ENCODE peak calls at places on chromosomes 5 and 9, in five cellular contexts. J, N, V, B and K are unnamed samples.

GRCh38 chr9:114278881-114279570 is 43.9 kb upstream of the ORM1 start:
- DNase-seq in V (no peak), B (no peak), N (peak), J (peak), K (peak)

GRCh38 chr9:137028281-137029057 is 432 bp upstream of the ABCA2 start:
- DNase-seq in B (peak), N (no peak), V (peak), J (peak), K (peak)

GRCh38 chr9:33921967-33922895 is 105.3 kb downstream of the UBE2R2 start:
- DNase-seq in J (peak), V (peak), N (no peak), B (peak), K (peak)

GRCh38 chr9:77156646-77157371 is 20.5 kb upstream of the VPS13A start:
- DNase-seq in B (no peak), J (no peak), V (no peak), N (no peak), K (peak)

GRCh38 chr9:19630762-19631161 is 158.1 kb downstream of the SLC24A2 start:
- DNase-seq in V (no peak), J (no peak), B (no peak), N (no peak), K (no peak)

GRCh38 chr9:136858844-136859757 is 7.0 kb downstream of the MAMDC4 start:
- DNase-seq in V (no peak), N (no peak), B (no peak), J (peak), K (peak)

GRCh38 chr5:93604119-93604963 is 21.3 kb downstream of the NR2F1 start:
- DNase-seq in V (peak), B (no peak), J (peak), N (no peak), K (peak)

GRCh38 chr5:74257645-74258328 is 382.7 kb downstream of the ENC1 start:
- DNase-seq in B (no peak), V (no peak), J (peak), N (peak), K (no peak)

GRCh38 chr5:146039420-146039819 is 66.0 kb downstream of the PLAC8L1 start:
- DNase-seq in B (no peak), V (no peak), N (no peak), J (no peak), K (no peak)

GRCh38 chr5:56319281-56320242 is 86.4 kb upstream of the ANKRD55 start:
- DNase-seq in N (no peak), B (no peak), J (no peak), V (no peak), K (peak)

GRCh38 chr5:80245986-80246781 is 9.7 kb downstream of the SERINC5 start:
- DNase-seq in B (no peak), J (no peak), V (peak), N (no peak), K (peak)

GRCh38 chr5:80243567-80243966 is 12.3 kb downstream of the SERINC5 start:
- DNase-seq in N (no peak), V (no peak), B (no peak), J (no peak), K (no peak)

GRCh38 chr5:80249876-80250275 is 6.0 kb downstream of the SERINC5 start:
- DNase-seq in J (no peak), B (no peak), N (no peak), V (peak), K (peak)

GRCh38 chr5:80248378-80248777 is 7.5 kb downstream of the SERINC5 start:
- DNase-seq in V (no peak), B (no peak), N (no peak), J (no peak), K (no peak)

GRCh38 chr5:80246995-80247729 is 8.7 kb downstream of the SERINC5 start:
- DNase-seq in B (no peak), V (peak), J (peak), N (peak), K (peak)
- H3K4me3 ChIP-seq in B (no peak), V (peak), J (no peak), N (no peak), K (peak)

DNA sequence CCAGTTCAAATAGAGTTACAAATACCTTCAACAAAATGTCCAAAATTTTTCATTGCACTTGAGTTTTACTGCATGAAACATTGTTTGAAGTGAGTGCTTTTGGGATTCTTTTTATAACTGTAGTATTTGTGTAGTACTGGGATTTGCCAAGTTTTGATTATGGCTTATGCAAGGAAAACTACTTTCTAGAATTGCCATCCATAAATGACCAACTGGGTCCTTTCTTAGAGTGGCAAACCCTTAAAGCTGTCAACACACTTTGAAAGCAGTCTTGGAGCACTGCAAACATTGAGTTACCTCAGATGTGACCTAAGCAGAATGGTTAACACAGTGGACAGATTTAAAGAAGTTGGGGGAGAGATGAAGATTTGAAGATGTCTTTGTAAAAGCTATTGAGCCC is 379.6 kb upstream of the ZNF608 start:
- DNase-seq in N (no peak), B (no peak), J (no peak), V (no peak), K (no peak)
- H3K4me3 ChIP-seq in N (no peak), B (no peak), J (no peak), V (no peak), K (no peak)

GRCh38 chr5:148828461-148829247 is 2.2 kb downstream of the ADRB2 start:
- DNase-seq in J (no peak), B (no peak), N (no peak), V (no peak), K (peak)

GRCh38 chr5:148829734-148830133 is 3.3 kb downstream of the ADRB2 start:
- DNase-seq in J (no peak), B (no peak), V (no peak), N (no peak), K (no peak)

GRCh38 chr5:148827723-148828122 is 1.3 kb downstream of the ADRB2 start:
- DNase-seq in N (no peak), B (no peak), V (no peak), J (no peak), K (no peak)

GRCh38 chr5:148830220-148830619 is 3.8 kb downstream of the ADRB2 start:
- DNase-seq in J (no peak), B (no peak), V (no peak), N (no peak), K (no peak)

DNA sequence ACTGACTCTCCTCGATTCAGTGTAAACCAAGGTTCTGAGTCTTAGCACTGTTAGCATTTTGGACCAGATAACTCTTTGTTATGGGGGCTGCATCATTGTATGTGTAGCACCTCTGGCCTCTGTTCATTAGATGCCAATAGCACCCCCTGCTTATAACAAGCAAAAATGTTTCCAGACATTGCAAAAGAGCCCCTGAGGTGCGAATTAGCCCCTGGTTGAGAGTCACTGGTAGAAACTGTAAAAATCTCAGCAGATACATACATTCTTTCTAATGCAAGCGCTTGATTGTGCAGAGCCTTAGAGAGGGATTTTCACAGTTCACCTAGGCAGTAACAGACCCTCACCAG is 2.8 kb downstream of the ADRB2 start:
- DNase-seq in J (no peak), B (no peak), N (no peak), V (no peak), K (no peak)
- H3K4me3 ChIP-seq in J (no peak), B (peak), N (no peak), V (no peak), K (peak)

GRCh38 chr9:14383815-14384214 is 69.9 kb upstream of the NFIB start:
- DNase-seq in V (no peak), B (no peak), J (no peak), N (no peak), K (no peak)

GRCh38 chr9:14379280-14379679 is 65.3 kb upstream of the NFIB start:
- DNase-seq in B (no peak), V (no peak), J (no peak), N (no peak), K (no peak)

GRCh38 chr9:14389146-14389545 is 75.2 kb upstream of the NFIB start:
- DNase-seq in B (no peak), V (no peak), J (no peak), N (no peak), K (peak)

GRCh38 chr9:14380061-14380836 is 66.3 kb upstream of the NFIB start:
- DNase-seq in J (no peak), B (no peak), V (no peak), N (no peak), K (no peak)

GRCh38 chr9:14383296-14383695 is 69.4 kb upstream of the NFIB start:
- DNase-seq in J (no peak), N (no peak), V (no peak), B (no peak), K (peak)
- H3K4me3 ChIP-seq in J (no peak), N (no peak), V (no peak), B (no peak), K (no peak)

GRCh38 chr5:88785396-88786216 is 97.4 kb downstream of the MEF2C start:
- DNase-seq in B (no peak), V (peak), N (peak), J (no peak), K (peak)
- H3K4me3 ChIP-seq in B (no peak), V (no peak), N (no peak), J (no peak), K (peak)

GRCh38 chr9:6183227-6183551 is 32.4 kb upstream of the IL33 start:
- DNase-seq in J (no peak), V (no peak), N (no peak), B (no peak), K (no peak)
- H3K4me3 ChIP-seq in J (no peak), V (no peak), N (no peak), B (no peak), K (no peak)

GRCh38 chr5:181204561-181205401 is at the start of gene TRIM7:
- DNase-seq in B (no peak), V (peak), N (no peak), J (peak), K (peak)

GRCh38 chr5:181205402-181205734 is 372 bp upstream of the TRIM7 start:
- DNase-seq in V (no peak), N (no peak), B (no peak), J (peak), K (no peak)

GRCh38 chr5:181205735-181206401 is 872 bp upstream of the TRIM7 start:
- DNase-seq in J (peak), V (peak), B (no peak), N (peak), K (no peak)

GRCh38 chr5:181207214-181207959 is 2.4 kb upstream of the TRIM7 start:
- DNase-seq in V (peak), N (peak), J (peak), B (peak), K (peak)

GRCh38 chr5:181207960-181208253 is 2.9 kb upstream of the TRIM7 start:
- DNase-seq in N (no peak), J (no peak), B (no peak), V (no peak), K (no peak)
- H3K4me3 ChIP-seq in N (peak), J (no peak), B (peak), V (peak), K (peak)

GRCh38 chr5:123756325-123756664 is 244.3 kb downstream of the CSNK1G3 start:
- DNase-seq in V (no peak), J (no peak), N (no peak), B (no peak), K (peak)
- H3K4me3 ChIP-seq in V (no peak), J (no peak), N (no peak), B (no peak), K (no peak)

GRCh38 chr9:88235615-88236014 is 97.3 kb upstream of the SPATA31C2 start:
- DNase-seq in B (no peak), J (no peak), V (no peak), N (no peak), K (peak)

GRCh38 chr9:88238281-88238571 is 100.0 kb upstream of the SPATA31C2 start:
- DNase-seq in V (no peak), B (peak), N (no peak), J (no peak), K (no peak)

GRCh38 chr9:88237454-88238280 is 99.4 kb upstream of the SPATA31C2 start:
- DNase-seq in N (no peak), V (no peak), J (no peak), B (peak), K (peak)

GRCh38 chr9:88234114-88234513 is 95.8 kb upstream of the SPATA31C2 start:
- DNase-seq in J (no peak), N (no peak), B (no peak), V (no peak), K (no peak)

DNA sequence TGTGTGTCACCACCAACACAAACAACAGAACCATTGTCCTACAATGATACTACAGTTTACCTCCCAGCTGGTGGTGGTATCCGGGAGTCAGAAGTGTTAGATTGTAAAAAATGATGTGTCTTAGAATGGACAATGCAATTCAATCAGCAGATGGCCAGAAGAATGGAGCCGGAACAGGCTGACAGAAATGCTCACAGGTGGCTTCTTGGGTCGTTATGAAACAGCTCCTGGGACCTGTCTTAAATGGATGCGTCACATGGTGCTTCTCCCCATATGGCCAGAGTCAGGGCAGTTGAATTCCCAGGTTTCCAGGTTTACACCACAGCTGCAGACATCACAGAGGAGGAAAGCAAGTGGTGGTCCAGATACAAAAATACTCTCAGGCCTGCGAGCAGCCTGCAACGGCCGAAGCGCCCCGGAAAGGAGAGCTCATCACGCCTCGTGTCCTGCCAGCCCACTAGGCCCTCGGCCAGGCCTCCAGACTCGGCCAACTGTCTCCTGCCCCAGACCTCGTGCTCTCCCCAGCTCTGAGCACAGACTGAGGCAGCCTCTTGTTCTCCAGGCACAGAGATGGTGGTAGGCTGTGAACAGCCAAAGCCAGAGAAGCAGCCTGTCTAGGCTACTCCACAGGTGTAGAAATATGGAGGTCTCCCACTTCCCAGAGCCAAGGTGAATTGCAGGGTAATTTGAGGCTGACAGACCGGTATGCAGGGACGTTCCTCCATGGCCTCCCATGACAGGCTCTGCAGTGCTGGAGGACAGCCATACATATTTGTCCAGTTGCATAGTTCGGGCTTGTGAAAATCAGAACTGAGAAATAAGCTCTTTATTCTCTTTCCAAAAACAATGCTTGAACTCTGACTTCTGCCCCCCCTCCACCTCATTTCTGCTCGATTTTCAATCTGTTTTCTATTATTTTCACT is 98.5 kb upstream of the SPATA31C2 start:
- DNase-seq in B (no peak), V (no peak), N (peak), J (no peak), K (peak)
- H3K4me3 ChIP-seq in B (no peak), V (no peak), N (no peak), J (no peak), K (no peak)